ENCODE peak calls at places on chromosomes 11 and 22, in six cellular contexts. Q is HepG2, V is GM12878, W is SK-N-SH, B is K562, D is H1. Y is an unnamed sample.

GRCh38 chr11:128480066-128480465 is 107.3 kb downstream of the ETS1 start:
- DNase-seq in Q (no peak), V (no peak), W (no peak), B (no peak), D (no peak), Y (no peak)

GRCh38 chr22:49543876-49544275 is 283.8 kb downstream of the BRD1 start:
- DNase-seq in Q (no peak), V (no peak), W (no peak), B (no peak), D (no peak), Y (no peak)

GRCh38 chr11:58024601-58025091 is 965 bp downstream of the OR9Q1 start:
- DNase-seq in Q (no peak), V (no peak), W (no peak), B (no peak), D (no peak), Y (no peak)

GRCh38 chr11:104490182-104490581 is 326.2 kb upstream of the PDGFD start:
- DNase-seq in Q (no peak), V (no peak), W (no peak), B (no peak), D (no peak), Y (no peak)

GRCh38 chr11:84906995-84907394 is 720.1 kb downstream of the DLG2 start:
- DNase-seq in Q (no peak), V (no peak), W (no peak), B (no peak), D (no peak), Y (no peak)

GRCh38 chr22:29727248-29727551 is 7.4 kb downstream of the CABP7 start:
- DNase-seq in Q (peak), V (no peak), W (peak), B (peak), D (no peak), Y (peak)

GRCh38 chr11:60121259-60121658 is 32.8 kb downstream of the MS4A2 start:
- DNase-seq in Q (no peak), V (no peak), W (no peak), B (peak), D (no peak), Y (no peak)

GRCh38 chr22:39292002-39292401 is 27.4 kb downstream of the RPL3 start:
- DNase-seq in Q (no peak), V (no peak), W (no peak), B (no peak), D (no peak), Y (no peak)

GRCh38 chr11:43021466-43021865 is 290.3 kb upstream of the API5 start:
- DNase-seq in Q (peak), V (no peak), W (peak), B (peak), D (no peak), Y (peak)

GRCh38 chr11:62689421-62690183 is at the start of gene LRRN4CL:
- DNase-seq in Q (no peak), V (no peak), W (peak), B (no peak), D (no peak), Y (no peak)

GRCh38 chr11:86486261-86487030 is 111.8 kb downstream of the CCDC81 start:
- DNase-seq in Q (no peak), V (no peak), W (no peak), B (no peak), D (no peak), Y (no peak)

GRCh38 chr11:125300791-125301218 is 136.3 kb downstream of the PKNOX2 start:
- DNase-seq in Q (no peak), V (no peak), W (peak), B (no peak), D (no peak), Y (no peak)

GRCh38 chr11:40188848-40189247 is 1270.6 kb downstream of the LRRC4C start:
- DNase-seq in Q (peak), V (no peak), W (no peak), B (no peak), D (no peak), Y (no peak)

GRCh38 chr11:12998336-12998735 is 10.8 kb upstream of the RASSF10 start:
- DNase-seq in Q (no peak), V (no peak), W (no peak), B (peak), D (no peak), Y (no peak)

GRCh38 chr11:131217313-131218297 is 152.8 kb upstream of the NTM start:
- DNase-seq in Q (no peak), V (no peak), W (no peak), B (no peak), D (no peak), Y (no peak)

DNA sequence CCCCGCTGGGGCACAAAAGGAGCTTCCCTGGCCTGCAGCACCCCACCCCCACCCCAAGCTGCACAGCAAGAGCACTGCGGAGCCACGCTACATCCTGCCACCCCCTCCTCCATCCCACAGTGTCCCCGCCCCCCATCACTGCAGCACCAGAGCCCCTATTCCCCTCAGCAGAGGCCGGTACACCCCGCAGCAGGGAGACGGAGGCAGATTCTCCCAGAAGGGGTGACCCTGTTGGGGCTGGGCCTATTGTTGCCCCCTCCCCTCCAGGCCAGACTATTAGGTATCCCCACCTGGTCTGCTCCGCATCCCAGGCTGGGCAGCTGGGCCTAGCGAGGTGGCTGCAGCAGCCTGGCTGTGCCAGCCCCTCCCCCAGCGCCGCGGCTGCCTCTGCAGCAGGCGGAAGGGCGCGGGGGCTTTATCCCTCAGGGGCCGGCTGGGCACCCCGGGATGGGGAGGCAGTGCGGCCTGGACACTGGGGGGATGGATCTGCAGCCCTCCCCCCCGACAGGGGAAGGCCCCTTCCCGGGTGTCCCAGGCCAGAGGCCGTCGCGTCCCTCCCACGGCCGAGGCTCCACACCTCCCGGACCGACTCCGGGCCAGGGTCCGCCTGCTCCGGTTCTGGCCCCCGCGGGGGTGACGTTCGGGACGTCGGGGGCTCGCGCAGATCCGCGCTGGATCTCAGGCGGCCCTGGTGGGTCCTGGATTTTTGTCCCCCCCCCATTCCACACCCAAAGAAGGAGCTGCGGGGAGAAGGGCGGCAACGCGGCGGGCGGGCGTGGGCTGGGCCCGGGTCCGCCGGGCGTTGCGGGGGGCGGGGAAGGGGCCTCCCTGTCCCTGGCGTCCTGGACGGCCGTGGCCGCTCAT is 943 bp downstream of the DUSP8 start:
- DNase-seq in Q (no peak), V (no peak), W (peak), B (no peak), D (no peak), Y (no peak)
- H3K4me3 ChIP-seq in Q (peak), V (no peak), W (peak), B (peak), D (peak), Y (no peak)

DNA sequence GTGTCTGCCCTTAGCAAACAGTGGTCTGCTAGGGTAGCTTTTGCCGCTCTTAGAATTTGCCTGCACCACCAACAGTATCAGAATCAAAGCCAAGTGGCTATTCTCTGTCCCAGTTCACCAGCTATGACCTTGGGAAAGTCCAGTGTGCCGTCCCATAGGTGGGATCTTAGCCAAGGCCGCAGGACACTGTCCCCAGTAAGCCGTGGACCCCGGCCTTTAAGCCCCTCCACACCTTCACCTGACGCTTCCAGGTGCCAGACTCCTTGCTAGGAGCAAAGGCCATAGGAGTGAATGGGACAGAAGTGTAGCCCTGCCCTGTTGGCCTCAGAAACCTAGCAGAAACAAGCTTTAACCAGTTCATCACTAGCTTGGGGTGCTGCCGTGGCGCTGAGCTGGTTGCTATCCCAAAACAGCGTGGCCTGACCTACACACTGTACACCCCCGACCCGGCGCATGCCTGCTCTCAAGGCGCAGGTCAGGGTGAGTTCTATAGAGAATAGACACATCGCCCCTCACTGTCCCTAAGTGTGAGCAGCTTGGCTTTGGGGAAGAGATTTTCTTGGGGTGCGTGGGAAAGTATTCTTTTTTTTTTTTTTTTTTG is 4.5 kb downstream of the FADD start:
- DNase-seq in Q (no peak), V (no peak), W (no peak), B (no peak), D (no peak), Y (no peak)
- TF ChIP-seq GABPA in Q (no peak), V (no peak), W (no peak), B (no peak), D (no peak), Y (no peak)

GRCh38 chr11:2927493-2927800 is 1.8 kb downstream of the PHLDA2 start:
- DNase-seq in Q (no peak), V (no peak), W (no peak), B (no peak), D (no peak), Y (no peak)
- H3K4me3 ChIP-seq in Q (no peak), V (no peak), W (no peak), B (no peak), D (no peak), Y (no peak)

GRCh38 chr11:3090096-3090901 is 33.1 kb upstream of the CARS1 start:
- DNase-seq in Q (no peak), V (no peak), W (peak), B (no peak), D (no peak), Y (no peak)

GRCh38 chr11:3091846-3092602 is 34.8 kb upstream of the CARS1 start:
- DNase-seq in Q (peak), V (peak), W (peak), B (peak), D (peak), Y (peak)

GRCh38 chr11:3089236-3090061 is 32.2 kb upstream of the CARS1 start:
- DNase-seq in Q (no peak), V (no peak), W (no peak), B (no peak), D (no peak), Y (no peak)

GRCh38 chr11:3092603-3093141 is 35.4 kb upstream of the CARS1 start:
- DNase-seq in Q (no peak), V (no peak), W (peak), B (no peak), D (no peak), Y (no peak)

DNA sequence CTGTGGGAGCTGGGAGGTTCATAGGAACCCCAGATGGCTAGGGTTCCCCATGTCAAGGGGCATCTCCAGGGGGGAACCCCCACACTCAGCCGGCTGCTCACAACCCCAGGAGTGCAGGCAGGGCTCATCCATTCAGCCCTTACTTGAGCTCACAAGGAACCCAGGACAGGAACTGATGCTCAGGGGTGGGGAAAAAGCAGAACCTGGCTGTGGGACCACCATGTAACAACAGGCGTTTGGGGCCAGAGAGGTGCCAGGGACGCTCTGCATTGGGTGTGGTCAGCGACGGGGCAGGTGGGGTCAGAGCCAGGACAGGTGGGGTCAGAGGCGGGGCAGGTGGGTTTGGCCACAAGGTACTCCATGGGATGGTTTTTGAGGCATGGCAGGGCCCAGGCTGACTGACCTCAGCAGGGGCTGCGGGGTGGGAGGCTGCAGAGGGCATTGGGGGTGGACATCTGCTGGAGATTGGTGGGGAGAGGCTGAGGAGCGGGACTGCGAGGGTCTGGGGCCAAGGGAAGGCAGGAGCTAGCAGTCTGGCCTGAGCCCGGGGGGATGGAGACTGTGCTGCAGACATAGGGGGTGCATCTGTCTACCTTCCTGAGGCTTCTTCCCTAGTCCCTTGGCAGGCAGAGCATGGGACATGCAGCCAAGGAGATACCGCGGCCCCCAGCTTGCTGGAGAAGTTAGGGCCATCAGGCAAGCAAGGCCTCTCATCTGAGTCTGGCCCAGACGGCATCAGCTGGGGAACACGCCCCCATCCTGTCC is 34.0 kb upstream of the CARS1 start:
- DNase-seq in Q (no peak), V (no peak), W (no peak), B (no peak), D (no peak), Y (no peak)
- TF ChIP-seq GABPA in Q (no peak), V (no peak), W (no peak), B (no peak), D (no peak), Y (no peak)

GRCh38 chr22:31488346-31488883 is 1.2 kb downstream of the EIF4ENIF1 start:
- DNase-seq in Q (no peak), V (no peak), W (no peak), B (no peak), D (no peak), Y (no peak)
- H3K4me3 ChIP-seq in Q (peak), V (peak), W (peak), B (peak), D (peak), Y (peak)

GRCh38 chr11:76579047-76579751 is 91.3 kb downstream of the LRRC32 start:
- DNase-seq in Q (no peak), V (no peak), W (peak), B (peak), D (no peak), Y (no peak)

GRCh38 chr11:76577921-76578654 is 92.5 kb downstream of the LRRC32 start:
- DNase-seq in Q (no peak), V (no peak), W (peak), B (no peak), D (no peak), Y (no peak)

GRCh38 chr11:76576166-76576565 is 94.4 kb downstream of the LRRC32 start:
- DNase-seq in Q (no peak), V (no peak), W (no peak), B (no peak), D (no peak), Y (no peak)

GRCh38 chr11:76578655-76579046 is 91.9 kb downstream of the LRRC32 start:
- DNase-seq in Q (no peak), V (no peak), W (peak), B (no peak), D (no peak), Y (no peak)

GRCh38 chr11:76577199-76577920 is 93.2 kb downstream of the LRRC32 start:
- DNase-seq in Q (no peak), V (no peak), W (peak), B (no peak), D (no peak), Y (no peak)
- TF ChIP-seq GABPA in Q (no peak), V (no peak), W (no peak), B (no peak), D (no peak), Y (no peak)

DNA sequence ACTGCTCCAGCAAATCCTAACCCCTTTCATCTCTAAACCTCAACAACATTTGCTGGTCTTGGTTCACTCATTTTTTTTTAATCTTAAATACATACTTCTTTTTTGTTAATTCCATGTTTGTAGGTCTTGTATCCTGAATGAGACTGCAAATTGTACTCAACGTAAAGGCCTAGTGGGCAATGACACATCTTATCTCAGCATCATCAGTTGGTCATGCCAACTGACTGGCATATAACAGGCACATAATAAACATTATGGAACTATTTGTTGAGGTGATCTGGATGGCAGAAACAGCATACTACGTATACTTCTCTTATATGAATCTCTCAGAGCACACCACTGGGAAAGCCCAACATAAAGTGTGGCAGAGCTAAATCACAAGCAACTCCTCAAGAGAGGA is 116.7 kb downstream of the RBFOX2 start:
- DNase-seq in Q (no peak), V (no peak), W (no peak), B (no peak), D (no peak), Y (no peak)
- H3K4me3 ChIP-seq in Q (no peak), V (no peak), W (no peak), B (no peak), D (no peak), Y (no peak)

GRCh38 chr11:106197438-106197837 is 120.0 kb downstream of the AASDHPPT start:
- DNase-seq in Q (no peak), V (no peak), W (no peak), B (no peak), D (no peak), Y (no peak)

GRCh38 chr11:106208795-106209194 is 131.3 kb downstream of the AASDHPPT start:
- DNase-seq in Q (peak), V (no peak), W (peak), B (no peak), D (no peak), Y (no peak)

DNA sequence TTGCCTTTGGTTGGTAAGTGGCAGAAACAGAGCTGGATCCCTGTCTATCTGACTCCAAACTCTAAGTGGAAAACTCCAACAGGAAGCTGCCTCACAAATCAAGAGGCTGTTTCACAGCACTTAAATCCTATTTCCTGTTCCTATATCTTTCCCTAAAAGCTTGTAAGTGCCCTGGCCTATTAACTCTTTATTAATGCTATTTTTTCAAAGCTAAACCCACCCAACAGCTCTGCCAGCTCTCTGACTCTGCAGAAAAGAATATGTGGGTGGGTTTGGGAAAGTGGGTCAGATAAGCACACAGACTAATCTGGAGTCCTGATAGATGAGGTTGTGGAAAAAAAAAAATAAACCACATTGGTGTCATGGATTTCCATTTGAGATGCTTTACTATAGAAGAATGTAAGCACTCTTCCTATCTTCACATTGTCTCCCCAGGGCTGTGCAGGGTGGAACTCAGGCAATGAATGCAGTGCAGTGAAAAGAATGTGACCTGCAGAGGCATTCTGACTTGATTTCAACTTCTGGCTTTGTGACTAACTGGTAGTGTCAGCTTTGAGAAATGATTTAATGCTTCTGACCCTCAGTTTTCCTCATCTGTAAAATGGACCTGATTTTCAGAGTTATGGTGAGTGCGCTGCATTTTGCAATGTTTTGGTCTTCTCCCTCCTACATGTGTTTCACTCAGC is 125.6 kb downstream of the AASDHPPT start:
- DNase-seq in Q (no peak), V (no peak), W (peak), B (no peak), D (no peak), Y (no peak)
- TF ChIP-seq GABPA in Q (no peak), V (no peak), W (no peak), B (no peak), D (no peak), Y (no peak)